ENCODE peak calls at places on chromosomes 3 and 15, in eight cellular contexts. G is ovary; H is colonic mucosa; U is keratinocyte; B is effector memory CD4-positive, alpha-beta T cell; Q is fibroblast of lung; W is cardiac fibroblast; R is pancreas. O is an unnamed sample.

GRCh38 chr3:53708001-53708621 is 138.1 kb downstream of the CHDH start:
- DNase-seq in G (no peak), H (no peak), U (no peak), B (no peak), Q (no peak), W (no peak), R (peak), O (no peak)

GRCh38 chr15:49624046-49624445 is 3.2 kb downstream of the DTWD1 start:
- DNase-seq in G (no peak), H (no peak), U (no peak), B (no peak), Q (no peak), W (peak), R (no peak), O (no peak)

GRCh38 chr3:129626744-129627349 is 20.4 kb upstream of the PLXND1 start:
- DNase-seq in G (peak), H (peak), U (no peak), B (peak), Q (peak), W (peak), R (peak), O (peak)

GRCh38 chr3:58835075-58835474 is 168.5 kb upstream of the FAM3D start:
- DNase-seq in G (no peak), H (no peak), U (no peak), B (no peak), Q (no peak), W (peak), R (no peak), O (peak)

GRCh38 chr15:39495871-39496459 is 84.9 kb upstream of the THBS1 start:
- DNase-seq in G (peak), H (no peak), U (no peak), B (no peak), Q (peak), W (no peak), R (no peak), O (no peak)

GRCh38 chr3:5195605-5196004 is 8.1 kb downstream of the EDEM1 start:
- DNase-seq in G (no peak), H (no peak), U (no peak), B (no peak), Q (no peak), W (peak), R (no peak), O (no peak)

GRCh38 chr3:194389269-194389668 is 9.8 kb downstream of the GP5 start:
- DNase-seq in G (no peak), H (no peak), U (no peak), B (no peak), Q (no peak), W (no peak), R (no peak), O (no peak)

GRCh38 chr3:171328419-171329082 is 131.7 kb downstream of the TNIK start:
- DNase-seq in G (no peak), H (peak), U (no peak), B (peak), Q (peak), W (peak), R (no peak), O (no peak)

GRCh38 chr3:65889707-65890099 is 149.0 kb downstream of the MAGI1 start:
- DNase-seq in G (no peak), H (no peak), U (no peak), B (no peak), Q (no peak), W (no peak), R (no peak), O (no peak)

GRCh38 chr3:169760479-169760878 is 4.4 kb downstream of the TERC start:
- DNase-seq in G (no peak), H (no peak), U (peak), B (no peak), Q (peak), W (peak), R (no peak), O (peak)

GRCh38 chr15:70147778-70148177 is 50.1 kb upstream of the TLE3 start:
- DNase-seq in G (no peak), H (no peak), U (no peak), B (no peak), Q (no peak), W (no peak), R (no peak), O (no peak)

GRCh38 chr3:126322181-126322967 is 34.8 kb downstream of the KLF15 start:
- DNase-seq in G (no peak), H (no peak), U (no peak), B (no peak), Q (no peak), W (no peak), R (no peak), O (no peak)

GRCh38 chr3:36763850-36764703 is at the start of gene DCLK3:
- DNase-seq in G (no peak), H (no peak), U (no peak), B (no peak), Q (no peak), W (no peak), R (no peak), O (no peak)

GRCh38 chr15:77001966-77002365 is 7.0 kb downstream of the PSTPIP1 start:
- DNase-seq in G (no peak), H (no peak), U (no peak), B (no peak), Q (no peak), W (no peak), R (no peak), O (no peak)

GRCh38 chr3:151085889-151086483 is 522 bp downstream of the MED12L start:
- DNase-seq in G (peak), H (peak), U (no peak), B (no peak), Q (no peak), W (no peak), R (peak), O (no peak)

GRCh38 chr15:69535101-69535638 is 82.6 kb downstream of the RPLP1 start:
- DNase-seq in G (no peak), H (no peak), U (no peak), B (no peak), Q (peak), W (peak), R (no peak), O (no peak)

GRCh38 chr15:33311312-33311971 is 675 bp downstream of the RYR3 start:
- DNase-seq in G (no peak), H (no peak), U (no peak), B (no peak), Q (no peak), W (peak), R (no peak), O (no peak)

GRCh38 chr15:48765007-48765406 is 45.9 kb downstream of the CEP152 start:
- DNase-seq in G (no peak), H (no peak), U (no peak), B (no peak), Q (no peak), W (no peak), R (no peak), O (no peak)

GRCh38 chr3:61559108-61559731 is 2.2 kb upstream of the PTPRG start:
- DNase-seq in G (no peak), H (no peak), U (no peak), B (no peak), Q (no peak), W (no peak), R (no peak), O (no peak)

GRCh38 chr15:77160562-77161481 is 89.9 kb upstream of the TSPAN3 start:
- DNase-seq in G (no peak), H (peak), U (no peak), B (no peak), Q (no peak), W (no peak), R (peak), O (no peak)

GRCh38 chr15:61798631-61799030 is 261.6 kb downstream of the VPS13C start:
- DNase-seq in G (no peak), H (no peak), U (no peak), B (no peak), Q (no peak), W (no peak), R (no peak), O (no peak)

GRCh38 chr3:35643391-35643790 is 4.1 kb downstream of the ARPP21 start:
- DNase-seq in G (no peak), H (no peak), U (no peak), B (no peak), Q (no peak), W (no peak), R (no peak), O (no peak)

GRCh38 chr15:51312754-51313390 is 25.5 kb downstream of the CYP19A1 start:
- DNase-seq in G (no peak), H (no peak), U (peak), B (no peak), Q (no peak), W (peak), R (no peak), O (no peak)

GRCh38 chr3:13656584-13657301 is 107.8 kb downstream of the FBLN2 start:
- DNase-seq in G (no peak), H (no peak), U (no peak), B (no peak), Q (no peak), W (no peak), R (no peak), O (no peak)

GRCh38 chr15:77857419-77857818 is 220.1 kb downstream of the TBC1D2B start:
- DNase-seq in G (no peak), H (no peak), U (no peak), B (no peak), Q (no peak), W (no peak), R (no peak), O (no peak)

GRCh38 chr3:37559461-37559860 is 302.2 kb upstream of the CTDSPL start:
- DNase-seq in G (no peak), H (no peak), U (no peak), B (no peak), Q (no peak), W (peak), R (no peak), O (no peak)

GRCh38 chr15:27017168-27017809 is 46.3 kb downstream of the GABRG3 start:
- DNase-seq in G (no peak), H (no peak), U (no peak), B (no peak), Q (peak), W (peak), R (peak), O (peak)

GRCh38 chr3:197600796-197601565 is 45.2 kb upstream of the BDH1 start:
- DNase-seq in G (no peak), H (no peak), U (no peak), B (no peak), Q (peak), W (peak), R (no peak), O (no peak)

GRCh38 chr15:100786139-100786531 is 93.5 kb upstream of the ALDH1A3 start:
- DNase-seq in G (no peak), H (peak), U (no peak), B (no peak), Q (no peak), W (no peak), R (no peak), O (no peak)

GRCh38 chr3:79467721-79468120 is 300.1 kb downstream of the ROBO1 start:
- DNase-seq in G (no peak), H (no peak), U (peak), B (no peak), Q (no peak), W (peak), R (no peak), O (no peak)

GRCh38 chr3:31178467-31178866 is 284.0 kb upstream of the GADL1 start:
- DNase-seq in G (no peak), H (no peak), U (no peak), B (no peak), Q (no peak), W (no peak), R (no peak), O (no peak)

GRCh38 chr3:20984594-20985207 is 766.3 kb downstream of the ZNF385D start:
- DNase-seq in G (no peak), H (no peak), U (no peak), B (no peak), Q (no peak), W (no peak), R (no peak), O (no peak)

GRCh38 chr15:101597360-101597928 is 54.7 kb downstream of the TM2D3 start:
- DNase-seq in G (no peak), H (no peak), U (no peak), B (no peak), Q (no peak), W (peak), R (no peak), O (no peak)

GRCh38 chr3:71050133-71050520 is 533.4 kb downstream of the FOXP1 start:
- DNase-seq in G (no peak), H (no peak), U (no peak), B (no peak), Q (peak), W (peak), R (no peak), O (no peak)

GRCh38 chr3:122978569-122978968 is 49.0 kb downstream of the SEMA5B start:
- DNase-seq in G (no peak), H (no peak), U (no peak), B (no peak), Q (no peak), W (no peak), R (no peak), O (no peak)

GRCh38 chr3:71652786-71653419 is 69.4 kb upstream of the FOXP1 start:
- DNase-seq in G (peak), H (peak), U (no peak), B (no peak), Q (peak), W (peak), R (peak), O (no peak)

GRCh38 chr15:39591141-39591895 is 10.4 kb downstream of the THBS1 start:
- DNase-seq in G (no peak), H (no peak), U (peak), B (no peak), Q (peak), W (peak), R (no peak), O (no peak)

GRCh38 chr3:43922374-43922773 is 231.6 kb downstream of the ABHD5 start:
- DNase-seq in G (no peak), H (no peak), U (no peak), B (no peak), Q (no peak), W (no peak), R (no peak), O (no peak)

GRCh38 chr15:92647467-92648163 is 8.0 kb downstream of the FAM174B start:
- DNase-seq in G (no peak), H (no peak), U (no peak), B (no peak), Q (no peak), W (no peak), R (peak), O (no peak)
- H3K4me3 ChIP-seq in G (no peak), H (no peak), U (no peak), B (no peak), Q (no peak), W (no peak), R (no peak), O (no peak)

GRCh38 chr3:168049366-168049974 is 46.3 kb downstream of the GOLIM4 start:
- DNase-seq in G (no peak), H (no peak), U (no peak), B (no peak), Q (peak), W (peak), R (no peak), O (no peak)

GRCh38 chr3:168052517-168052916 is 43.2 kb downstream of the GOLIM4 start:
- DNase-seq in G (no peak), H (no peak), U (no peak), B (no peak), Q (no peak), W (no peak), R (no peak), O (no peak)

GRCh38 chr3:168053115-168053514 is 42.6 kb downstream of the GOLIM4 start:
- DNase-seq in G (no peak), H (no peak), U (no peak), B (no peak), Q (peak), W (no peak), R (no peak), O (no peak)

GRCh38 chr3:168054447-168054846 is 41.3 kb downstream of the GOLIM4 start:
- DNase-seq in G (no peak), H (no peak), U (no peak), B (no peak), Q (no peak), W (no peak), R (no peak), O (no peak)

DNA sequence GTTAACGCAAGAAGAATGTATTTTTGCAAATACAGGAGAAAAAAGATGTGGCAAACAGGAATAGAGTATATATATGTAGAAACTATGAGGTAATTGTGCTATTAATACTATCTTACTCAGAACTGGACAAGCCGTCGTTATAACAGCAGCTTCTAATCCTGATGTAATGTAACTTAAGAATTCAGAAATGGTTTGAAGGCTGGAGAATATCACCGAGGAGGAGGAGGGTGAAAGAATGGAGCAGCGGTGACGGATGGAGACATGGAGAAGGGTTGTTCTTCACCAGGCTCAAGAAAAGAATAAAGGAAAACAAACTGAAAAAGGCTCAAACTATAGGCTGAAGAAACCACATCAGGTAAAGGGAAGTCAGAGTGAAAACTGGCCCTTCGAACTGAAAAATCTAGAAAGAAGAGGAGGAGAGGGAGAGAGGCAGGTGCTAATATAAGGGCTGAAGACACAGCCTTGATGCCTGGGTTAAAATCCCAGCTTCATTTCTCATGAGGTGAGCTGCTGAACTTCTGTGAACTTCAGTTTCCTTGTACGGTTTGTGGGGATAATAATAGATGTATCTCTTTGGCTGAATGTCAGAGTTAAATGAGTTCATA is 44.0 kb downstream of the GOLIM4 start:
- DNase-seq in G (no peak), H (no peak), U (no peak), B (no peak), Q (peak), W (peak), R (no peak), O (no peak)
- H3K4me3 ChIP-seq in G (no peak), H (no peak), U (no peak), B (no peak), Q (no peak), W (no peak), R (no peak), O (no peak)

GRCh38 chr3:45677045-45677436 is 12.2 kb upstream of the SACM1L start:
- DNase-seq in G (no peak), H (no peak), U (peak), B (peak), Q (peak), W (peak), R (no peak), O (no peak)
- H3K4me3 ChIP-seq in G (no peak), H (no peak), U (no peak), B (no peak), Q (no peak), W (no peak), R (no peak), O (no peak)

GRCh38 chr15:66704783-66705113 is 2.7 kb downstream of the SMAD6 start:
- DNase-seq in G (no peak), H (peak), U (no peak), B (no peak), Q (no peak), W (no peak), R (no peak), O (no peak)
- H3K4me3 ChIP-seq in G (peak), H (peak), U (no peak), B (no peak), Q (peak), W (no peak), R (no peak), O (peak)